ENCODE peak calls at places on chromosomes 4 and X, in ten cellular contexts. One of them, this sample, is unnamed.

GRCh38 chr4:7661066-7661748 is 226.5 kb upstream of the PSAPL1 start:
- DNase-seq in prostate gland: no peak
- DNase-seq in SK-N-SH: no peak
- DNase-seq in endothelial cell of umbilical vein: no peak
- DNase-seq in transverse colon: no peak
- DNase-seq in stomach: no peak
- DNase-seq in upper lobe of left lung: no peak
- DNase-seq in breast epithelium: no peak
- DNase-seq in GM23338: no peak
- DNase-seq in GM12878: no peak
- DNase-seq in this sample: peak; percentile 51

GRCh38 chr4:160510925-160511324 is 1408.0 kb downstream of the RAPGEF2 start:
- DNase-seq in endothelial cell of umbilical vein: no peak
- DNase-seq in GM12878: no peak
- DNase-seq in GM23338: no peak
- DNase-seq in stomach: no peak
- DNase-seq in upper lobe of left lung: no peak
- DNase-seq in SK-N-SH: no peak
- DNase-seq in breast epithelium: no peak
- DNase-seq in prostate gland: no peak
- DNase-seq in transverse colon: no peak
- DNase-seq in this sample: no peak

GRCh38 chr4:75054089-75054488 is 121.2 kb downstream of the PARM1 start:
- DNase-seq in breast epithelium: no peak
- DNase-seq in stomach: no peak
- DNase-seq in prostate gland: no peak
- DNase-seq in upper lobe of left lung: no peak
- DNase-seq in transverse colon: no peak
- DNase-seq in endothelial cell of umbilical vein: no peak
- DNase-seq in SK-N-SH: no peak
- DNase-seq in GM23338: no peak
- DNase-seq in GM12878: no peak
- DNase-seq in this sample: no peak

GRCh38 chr4:6516762-6517161 is 44.3 kb upstream of the PPP2R2C start:
- DNase-seq in GM12878: peak; percentile 17
- DNase-seq in SK-N-SH: no peak
- DNase-seq in endothelial cell of umbilical vein: no peak
- DNase-seq in transverse colon: no peak
- DNase-seq in stomach: no peak
- DNase-seq in prostate gland: no peak
- DNase-seq in GM23338: no peak
- DNase-seq in breast epithelium: no peak
- DNase-seq in upper lobe of left lung: no peak
- DNase-seq in this sample: no peak

GRCh38 chr4:81030617-81031388 is at the start of gene BMP3:
- DNase-seq in breast epithelium: no peak
- DNase-seq in upper lobe of left lung: peak; percentile 70
- DNase-seq in GM23338: peak; percentile 56
- DNase-seq in SK-N-SH: no peak
- DNase-seq in endothelial cell of umbilical vein: no peak
- DNase-seq in transverse colon: peak; percentile 73
- DNase-seq in prostate gland: peak; percentile 10
- DNase-seq in stomach: no peak
- DNase-seq in GM12878: no peak
- DNase-seq in this sample: peak; percentile 73

GRCh38 chr4:8370835-8371234 is 69.7 kb downstream of the ACOX3 start:
- DNase-seq in SK-N-SH: no peak
- DNase-seq in GM12878: no peak
- DNase-seq in prostate gland: no peak
- DNase-seq in transverse colon: no peak
- DNase-seq in stomach: no peak
- DNase-seq in breast epithelium: no peak
- DNase-seq in endothelial cell of umbilical vein: no peak
- DNase-seq in upper lobe of left lung: no peak
- DNase-seq in GM23338: no peak
- DNase-seq in this sample: no peak

GRCh38 chr4:92618968-92619367 is 315.2 kb downstream of the GRID2 start:
- DNase-seq in stomach: no peak
- DNase-seq in upper lobe of left lung: no peak
- DNase-seq in transverse colon: no peak
- DNase-seq in endothelial cell of umbilical vein: peak; percentile 28
- DNase-seq in SK-N-SH: no peak
- DNase-seq in GM12878: no peak
- DNase-seq in prostate gland: no peak
- DNase-seq in GM23338: no peak
- DNase-seq in breast epithelium: no peak
- DNase-seq in this sample: no peak

GRCh38 chr4:155629831-155630425 is 36.7 kb upstream of the GUCY1A1 start:
- DNase-seq in stomach: no peak
- DNase-seq in SK-N-SH: no peak
- DNase-seq in endothelial cell of umbilical vein: no peak
- DNase-seq in GM23338: no peak
- DNase-seq in prostate gland: no peak
- DNase-seq in breast epithelium: no peak
- DNase-seq in GM12878: no peak
- DNase-seq in upper lobe of left lung: no peak
- DNase-seq in transverse colon: no peak
- DNase-seq in this sample: no peak

GRCh38 chrX:99172958-99173357 is 1237.1 kb downstream of the PCDH19 start:
- DNase-seq in GM12878: no peak
- DNase-seq in transverse colon: no peak
- DNase-seq in breast epithelium: no peak
- DNase-seq in endothelial cell of umbilical vein: no peak
- DNase-seq in SK-N-SH: no peak
- DNase-seq in prostate gland: no peak
- DNase-seq in GM23338: peak; percentile 29
- DNase-seq in upper lobe of left lung: no peak
- DNase-seq in stomach: no peak
- DNase-seq in this sample: no peak

GRCh38 chr4:119490335-119490734 is 138.3 kb downstream of the PDE5A start:
- DNase-seq in GM23338: peak; percentile 68
- DNase-seq in transverse colon: peak; percentile 10
- DNase-seq in breast epithelium: no peak
- DNase-seq in GM12878: no peak
- DNase-seq in upper lobe of left lung: no peak
- DNase-seq in SK-N-SH: no peak
- DNase-seq in stomach: no peak
- DNase-seq in endothelial cell of umbilical vein: peak; percentile 72
- DNase-seq in prostate gland: no peak
- DNase-seq in this sample: no peak

GRCh38 chr4:179872751-179873150 is 2370.5 kb upstream of the TENM3 start:
- DNase-seq in prostate gland: no peak
- DNase-seq in upper lobe of left lung: no peak
- DNase-seq in endothelial cell of umbilical vein: no peak
- DNase-seq in SK-N-SH: no peak
- DNase-seq in breast epithelium: no peak
- DNase-seq in transverse colon: no peak
- DNase-seq in GM12878: no peak
- DNase-seq in stomach: no peak
- DNase-seq in GM23338: no peak
- DNase-seq in this sample: no peak

GRCh38 chr4:244471-244870 is 60.8 kb downstream of the ZNF732 start:
- DNase-seq in GM23338: peak; percentile 84
- DNase-seq in stomach: peak; percentile 56
- DNase-seq in SK-N-SH: no peak
- DNase-seq in transverse colon: peak; percentile 44
- DNase-seq in breast epithelium: no peak
- DNase-seq in GM12878: peak; percentile 11
- DNase-seq in prostate gland: no peak
- DNase-seq in upper lobe of left lung: peak; percentile 51
- DNase-seq in endothelial cell of umbilical vein: peak; percentile 35
- DNase-seq in this sample: no peak

GRCh38 chrX:55167124-55167523 is 53.0 kb upstream of the PAGE5 start:
- DNase-seq in stomach: no peak
- DNase-seq in upper lobe of left lung: no peak
- DNase-seq in breast epithelium: no peak
- DNase-seq in transverse colon: no peak
- DNase-seq in GM23338: peak; percentile 2
- DNase-seq in prostate gland: no peak
- DNase-seq in endothelial cell of umbilical vein: no peak
- DNase-seq in SK-N-SH: no peak
- DNase-seq in GM12878: no peak
- DNase-seq in this sample: no peak

GRCh38 chrX:134186362-134187121 is 50.4 kb upstream of the CCDC160 start:
- DNase-seq in prostate gland: no peak
- DNase-seq in GM12878: peak; percentile 21
- DNase-seq in upper lobe of left lung: no peak
- DNase-seq in transverse colon: peak; percentile 20
- DNase-seq in GM23338: no peak
- DNase-seq in stomach: no peak
- DNase-seq in endothelial cell of umbilical vein: no peak
- DNase-seq in breast epithelium: no peak
- DNase-seq in SK-N-SH: no peak
- DNase-seq in this sample: no peak

GRCh38 chr4:86841309-86841708 is 7.9 kb downstream of the SLC10A6 start:
- DNase-seq in stomach: no peak
- DNase-seq in GM12878: no peak
- DNase-seq in endothelial cell of umbilical vein: no peak
- DNase-seq in SK-N-SH: no peak
- DNase-seq in GM23338: no peak
- DNase-seq in breast epithelium: no peak
- DNase-seq in upper lobe of left lung: no peak
- DNase-seq in prostate gland: no peak
- DNase-seq in transverse colon: no peak
- DNase-seq in this sample: no peak

GRCh38 chr4:23034726-23035125 is 342.0 kb downstream of the GBA3 start:
- DNase-seq in endothelial cell of umbilical vein: no peak
- DNase-seq in SK-N-SH: no peak
- DNase-seq in GM23338: no peak
- DNase-seq in upper lobe of left lung: no peak
- DNase-seq in prostate gland: no peak
- DNase-seq in breast epithelium: no peak
- DNase-seq in transverse colon: no peak
- DNase-seq in GM12878: no peak
- DNase-seq in stomach: no peak
- DNase-seq in this sample: no peak

GRCh38 chr4:47567511-47567910 is 82.4 kb downstream of the ATP10D start:
- DNase-seq in SK-N-SH: no peak
- DNase-seq in stomach: no peak
- DNase-seq in upper lobe of left lung: no peak
- DNase-seq in endothelial cell of umbilical vein: no peak
- DNase-seq in breast epithelium: no peak
- DNase-seq in GM23338: no peak
- DNase-seq in GM12878: no peak
- DNase-seq in transverse colon: no peak
- DNase-seq in prostate gland: no peak
- DNase-seq in this sample: no peak
- H3K36me3 ChIP-seq in SK-N-SH: peaks cover 16% of the 10 kb centered on the region
- H3K36me3 ChIP-seq in stomach: peaks cover 72% of the 10 kb centered on the region
- H3K36me3 ChIP-seq in upper lobe of left lung: peaks cover 9% of the 10 kb centered on the region
- H3K36me3 ChIP-seq in endothelial cell of umbilical vein: peaks cover 3% of the 10 kb centered on the region
- H3K36me3 ChIP-seq in breast epithelium: no peaks in the 10 kb centered on the region
- H3K36me3 ChIP-seq in GM23338: no peaks in the 10 kb centered on the region
- H3K36me3 ChIP-seq in GM12878: peaks cover 7% of the 10 kb centered on the region
- H3K36me3 ChIP-seq in transverse colon: no peaks in the 10 kb centered on the region
- H3K36me3 ChIP-seq in prostate gland: no peaks in the 10 kb centered on the region
- H3K36me3 ChIP-seq in this sample: peaks cover 19% of the 10 kb centered on the region

DNA sequence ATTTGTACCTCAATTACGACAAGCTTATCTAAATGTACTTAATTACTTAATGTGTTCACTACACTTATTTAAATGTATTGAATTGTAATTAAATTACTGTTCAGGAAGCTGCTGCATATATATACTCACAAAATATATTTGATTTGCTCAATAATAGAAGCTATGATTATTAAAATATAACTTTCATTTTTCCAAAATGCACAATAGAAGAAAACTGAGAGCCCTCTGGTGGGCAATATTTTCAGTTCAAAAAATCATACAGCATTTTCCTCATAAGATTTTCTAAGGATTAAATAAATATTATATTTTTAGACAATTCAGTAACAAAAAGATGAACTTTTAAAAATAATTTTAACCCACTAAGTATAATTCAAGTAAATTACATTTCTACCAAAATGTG is 217.3 kb downstream of the DKK2 start:
- DNase-seq in GM12878: no peak
- DNase-seq in stomach: no peak
- DNase-seq in GM23338: no peak
- DNase-seq in prostate gland: no peak
- DNase-seq in SK-N-SH: no peak
- DNase-seq in transverse colon: no peak
- DNase-seq in upper lobe of left lung: no peak
- DNase-seq in breast epithelium: no peak
- DNase-seq in endothelial cell of umbilical vein: no peak
- DNase-seq in this sample: no peak
- TF ChIP-seq CTCF in GM12878: no peak
- TF ChIP-seq CTCF in stomach: no peak
- TF ChIP-seq CTCF in GM23338: no peak
- TF ChIP-seq CTCF in prostate gland: no peak
- TF ChIP-seq CTCF in SK-N-SH: peak; percentile 58
- TF ChIP-seq CTCF in transverse colon: no peak
- TF ChIP-seq CTCF in upper lobe of left lung: no peak
- TF ChIP-seq CTCF in breast epithelium: no peak
- TF ChIP-seq CTCF in endothelial cell of umbilical vein: no peak
- TF ChIP-seq CTCF in this sample: no peak

DNA sequence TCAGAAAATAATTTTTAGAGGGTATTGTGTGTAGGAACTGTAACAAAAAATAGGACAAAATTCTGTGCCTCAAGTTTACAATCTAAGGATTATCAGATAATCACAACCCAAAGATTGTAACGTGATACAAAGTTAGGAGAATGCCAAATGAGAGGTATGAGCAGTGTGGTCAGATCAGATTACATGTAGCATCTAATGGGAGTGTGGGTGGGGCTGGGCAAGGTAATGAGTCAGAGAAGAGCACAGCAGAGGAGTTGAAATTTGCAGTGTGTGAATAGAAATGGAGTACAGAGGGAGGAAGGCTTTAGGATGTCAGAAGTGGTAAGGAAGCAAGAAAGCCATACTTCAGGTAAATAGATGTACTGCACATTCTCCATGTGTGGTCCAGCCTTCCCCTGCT is 103.5 kb upstream of the TEX13A start:
- DNase-seq in endothelial cell of umbilical vein: no peak
- DNase-seq in stomach: no peak
- DNase-seq in GM23338: no peak
- DNase-seq in transverse colon: no peak
- DNase-seq in GM12878: no peak
- DNase-seq in upper lobe of left lung: no peak
- DNase-seq in SK-N-SH: no peak
- DNase-seq in prostate gland: no peak
- DNase-seq in breast epithelium: no peak
- DNase-seq in this sample: no peak
- TF ChIP-seq POLR2AphosphoS5 in endothelial cell of umbilical vein: no peak
- TF ChIP-seq POLR2AphosphoS5 in stomach: no peak
- TF ChIP-seq POLR2AphosphoS5 in GM23338: no peak
- TF ChIP-seq POLR2AphosphoS5 in transverse colon: no peak
- TF ChIP-seq POLR2AphosphoS5 in GM12878: no peak
- TF ChIP-seq POLR2AphosphoS5 in upper lobe of left lung: no peak
- TF ChIP-seq POLR2AphosphoS5 in SK-N-SH: no peak
- TF ChIP-seq POLR2AphosphoS5 in prostate gland: no peak
- TF ChIP-seq POLR2AphosphoS5 in breast epithelium: no peak
- TF ChIP-seq POLR2AphosphoS5 in this sample: no peak

DNA sequence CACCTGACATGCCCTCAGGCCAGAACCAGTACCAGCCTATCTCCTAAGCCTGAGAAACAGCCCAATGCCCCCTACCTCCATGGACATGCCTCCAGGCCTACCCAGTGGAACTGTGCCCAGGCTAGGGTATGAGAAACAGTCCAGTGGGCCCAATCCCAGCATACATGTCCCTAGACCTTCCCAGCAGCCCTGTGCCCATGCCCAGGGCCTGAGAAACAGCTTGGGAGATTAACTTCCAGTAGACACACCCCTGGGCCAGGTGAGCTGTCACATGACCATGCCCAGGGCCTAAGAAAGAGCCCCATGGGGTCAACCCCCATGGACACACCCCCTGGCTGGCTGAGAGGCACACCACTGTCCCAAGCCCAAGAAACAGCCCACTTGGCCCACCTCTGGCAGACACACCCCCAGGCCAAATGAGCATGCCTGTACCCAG is 78.8 kb downstream of the CBR4 start:
- DNase-seq in breast epithelium: no peak
- DNase-seq in stomach: no peak
- DNase-seq in GM12878: no peak
- DNase-seq in transverse colon: no peak
- DNase-seq in GM23338: no peak
- DNase-seq in SK-N-SH: no peak
- DNase-seq in prostate gland: no peak
- DNase-seq in endothelial cell of umbilical vein: no peak
- DNase-seq in upper lobe of left lung: no peak
- DNase-seq in this sample: no peak
- H3K36me3 ChIP-seq in breast epithelium: no peaks in the 10 kb centered on the region
- H3K36me3 ChIP-seq in stomach: peaks cover 40% of the 10 kb centered on the region
- H3K36me3 ChIP-seq in GM12878: no peaks in the 10 kb centered on the region
- H3K36me3 ChIP-seq in transverse colon: peaks cover 3% of the 10 kb centered on the region
- H3K36me3 ChIP-seq in GM23338: peaks cover 10% of the 10 kb centered on the region
- H3K36me3 ChIP-seq in SK-N-SH: peaks cover 57% of the 10 kb centered on the region
- H3K36me3 ChIP-seq in prostate gland: peaks cover 5% of the 10 kb centered on the region
- H3K36me3 ChIP-seq in endothelial cell of umbilical vein: peaks cover 10% of the 10 kb centered on the region
- H3K36me3 ChIP-seq in upper lobe of left lung: peaks cover 7% of the 10 kb centered on the region
- H3K36me3 ChIP-seq in this sample: peaks cover 48% of the 10 kb centered on the region